ENCODE peak calls at places on chromosomes 5 and 9, in six cellular contexts. O is K562, A is H9, Z is A549, Q is progenitor cell of endocrine pancreas, Y is cardiac fibroblast. D is an unnamed sample.

GRCh38 chr5:109038209-109038840 is 290.6 kb downstream of the FER start:
- DNase-seq in Q (no peak), O (no peak), A (no peak), Z (no peak), Y (peak; percentile 23), D (no peak)

GRCh38 chr9:127793093-127793708 is 7.4 kb downstream of the CDK9 start:
- DNase-seq in Q (no peak), Z (no peak), O (no peak), A (no peak), Y (no peak), D (no peak)

GRCh38 chr9:105647595-105648349 is 14.5 kb upstream of the TAL2 start:
- DNase-seq in Z (no peak), O (peak; percentile 77), Q (no peak), A (peak; percentile 51), Y (no peak), D (no peak)

GRCh38 chr5:171317225-171317624 is 8.2 kb downstream of the TLX3 start:
- DNase-seq in Z (no peak), Q (no peak), O (no peak), Y (no peak), A (no peak), D (no peak)

GRCh38 chr5:112917453-112918005 is 4.5 kb downstream of the REEP5 start:
- DNase-seq in A (peak; percentile 58), Z (no peak), O (peak; percentile 51), Y (no peak), Q (no peak), D (no peak)

GRCh38 chr9:14007199-14007769 is 306.7 kb downstream of the NFIB start:
- DNase-seq in Y (no peak), A (no peak), Z (no peak), O (peak; percentile 7), Q (no peak), D (no peak)

GRCh38 chr9:16335788-16336580 is 534.5 kb downstream of the BNC2 start:
- DNase-seq in A (no peak), O (no peak), Y (peak; percentile 99), Q (no peak), Z (peak; percentile 95), D (no peak)

GRCh38 chr9:93120846-93121315 is 13.2 kb downstream of the NINJ1 start:
- DNase-seq in Q (no peak), Z (no peak), Y (no peak), A (peak; percentile 19), O (no peak), D (no peak)

GRCh38 chr5:172102913-172103629 is 85.0 kb downstream of the STK10 start:
- DNase-seq in Y (peak; percentile 97), O (peak; percentile 57), Q (no peak), Z (peak; percentile 71), A (peak; percentile 50), D (no peak)

DNA sequence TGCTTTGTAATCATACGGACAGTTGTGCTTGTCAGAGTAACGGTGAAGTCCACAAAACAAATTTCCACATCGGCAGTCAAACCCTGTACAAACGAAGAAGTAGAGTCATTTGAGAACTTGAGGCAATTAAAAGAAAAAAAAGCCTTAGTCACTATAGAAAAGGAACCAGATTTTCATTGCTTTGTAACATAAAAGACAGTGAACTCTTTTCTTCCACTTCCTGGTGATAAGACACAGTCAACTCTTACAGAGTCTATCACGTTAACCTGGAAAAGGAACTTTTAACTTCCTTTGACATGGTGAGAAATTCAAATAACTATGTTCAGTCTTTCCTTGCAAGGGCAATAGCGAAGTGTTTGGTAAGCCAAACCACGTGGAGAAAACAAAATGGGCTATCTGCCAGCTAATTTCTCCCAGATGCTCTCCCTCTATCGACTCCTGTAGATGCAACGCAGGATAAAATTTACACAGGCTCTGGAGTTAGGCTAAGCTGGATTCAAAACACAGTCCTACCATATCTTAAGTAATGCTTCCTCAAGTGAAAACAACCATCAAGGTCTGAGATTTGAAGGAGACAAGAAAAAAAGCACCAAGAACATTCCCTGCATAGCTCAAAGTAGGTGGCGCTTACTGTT is 8.9 kb downstream of the ZFAND5 start:
- DNase-seq in Y (peak; percentile 45), O (no peak), A (no peak), Z (no peak), Q (no peak), D (no peak)
- TF ChIP-seq CTCF in Y (no peak), O (no peak), A (no peak), Z (no peak), Q (no peak), D (no peak)

GRCh38 chr5:947626-948471 is 55.2 kb downstream of the TRIP13 start:
- DNase-seq in A (no peak), Y (peak; percentile 42), Z (no peak), O (no peak), Q (no peak), D (no peak)
- TF ChIP-seq CTCF in A (no peak), Y (no peak), Z (no peak), O (no peak), Q (no peak), D (no peak)

DNA sequence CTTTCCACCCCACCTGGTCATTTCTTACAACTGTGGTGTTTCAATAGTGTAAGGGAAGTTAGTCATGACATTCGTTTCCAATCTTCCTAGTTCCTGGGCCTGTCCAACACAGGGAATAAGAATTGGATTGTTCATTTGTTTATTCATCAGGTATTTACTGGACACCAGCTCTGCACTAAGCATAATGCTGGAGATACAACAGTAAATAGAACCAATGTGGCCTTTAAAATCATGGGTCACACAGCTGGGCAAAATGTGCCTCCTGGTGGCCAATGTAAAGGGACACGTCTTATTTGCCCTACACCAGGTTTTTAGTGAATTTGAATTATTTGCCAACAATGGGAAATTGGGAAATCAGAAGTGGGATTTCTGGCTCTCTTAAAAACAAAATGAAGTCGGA is 10.4 kb downstream of the ABLIM3 start:
- DNase-seq in Y (peak; percentile 39), Q (no peak), A (no peak), O (no peak), Z (no peak), D (no peak)
- TF ChIP-seq CTCF in Y (peak; percentile 40), Q (peak; percentile 38), A (peak; percentile 63), O (peak; percentile 52), Z (peak; percentile 20), D (no peak)

GRCh38 chr9:136977223-136978072 is at the start of gene PTGDS:
- DNase-seq in Z (no peak), Q (no peak), O (no peak), A (no peak), Y (peak; percentile 80), D (no peak)

GRCh38 chr9:136978865-136979544 is 1.7 kb downstream of the PTGDS start:
- DNase-seq in O (no peak), Q (no peak), A (no peak), Z (no peak), Y (no peak), D (no peak)

GRCh38 chr9:136980669-136981478 is 1.9 kb upstream of the LCNL1 start:
- DNase-seq in Q (no peak), O (no peak), Z (no peak), Y (no peak), A (no peak), D (no peak)

GRCh38 chr9:136979769-136980587 is 2.7 kb downstream of the PTGDS start:
- DNase-seq in A (no peak), Z (no peak), Y (no peak), Q (no peak), O (no peak), D (no peak)

DNA sequence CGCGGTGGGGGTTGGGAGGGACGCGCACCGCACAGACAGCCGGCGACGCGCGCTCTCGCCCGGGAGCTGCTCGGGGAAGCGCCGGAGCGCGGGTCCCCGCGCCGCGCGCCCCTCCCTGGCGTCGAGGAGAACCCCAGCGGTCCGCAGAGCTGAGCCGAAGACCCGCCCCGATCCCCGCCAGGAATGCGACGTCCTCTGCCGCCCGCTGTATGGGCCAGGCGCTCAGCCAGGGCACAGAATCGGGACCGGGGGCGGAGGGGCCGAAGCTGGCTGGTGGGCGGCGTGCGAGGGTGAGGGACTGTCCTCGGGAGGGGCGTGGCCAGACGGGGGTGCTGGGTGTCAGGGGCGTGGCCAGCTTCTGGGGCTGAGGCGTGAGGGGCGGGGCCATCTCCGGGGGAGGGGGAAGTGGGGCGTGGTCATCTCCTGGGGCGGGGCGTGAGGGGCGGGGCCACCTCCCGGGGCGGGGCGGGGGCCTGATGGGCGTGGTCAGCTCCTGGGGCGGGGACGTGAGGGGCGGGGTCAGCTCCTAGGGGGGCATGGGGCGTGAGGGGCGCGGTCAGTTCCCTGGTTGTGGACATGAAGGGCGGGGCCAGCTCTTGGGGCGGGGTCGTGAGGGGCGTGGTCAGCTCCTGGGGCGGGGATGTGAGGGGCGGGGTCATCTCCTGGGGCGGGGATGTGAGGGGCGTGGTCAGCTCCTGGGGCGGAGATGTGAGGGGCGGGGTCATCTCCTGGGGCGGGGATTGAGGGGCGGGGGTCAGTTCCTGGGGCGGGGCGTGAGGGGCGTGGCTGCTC is 965 bp downstream of the PTGDS start:
- DNase-seq in Y (peak; percentile 76), Z (peak; percentile 95), O (peak; percentile 99), A (peak; percentile 94), Q (no peak), D (no peak)
- TF ChIP-seq CTCF in Y (no peak), Z (no peak), O (no peak), A (no peak), Q (no peak), D (no peak)